ENCODE peak calls at places on chromosomes 1 and 21, in ten cellular contexts. One of them, this sample, is unnamed.

GRCh38 chr1:241615043-241615974 is 24.9 kb downstream of the CHML start:
- ATAC-seq in IMR-90: no peak
- ATAC-seq in HepG2: peak
- ATAC-seq in upper lobe of left lung: no peak
- ATAC-seq in body of pancreas: peak
- ATAC-seq in gastrocnemius medialis: no peak
- ATAC-seq in K562: no peak
- ATAC-seq in A549: peak
- ATAC-seq in heart left ventricle: no peak
- ATAC-seq in HCT116: no peak
- ATAC-seq in this sample: no peak

GRCh38 chr21:42360317-42360716 is 6.0 kb downstream of the TFF1 start:
- ATAC-seq in body of pancreas: no peak
- ATAC-seq in K562: peak
- ATAC-seq in A549: no peak
- ATAC-seq in IMR-90: no peak
- ATAC-seq in HepG2: no peak
- ATAC-seq in upper lobe of left lung: no peak
- ATAC-seq in HCT116: peak
- ATAC-seq in heart left ventricle: no peak
- ATAC-seq in gastrocnemius medialis: no peak
- ATAC-seq in this sample: no peak

GRCh38 chr21:26659181-26659580 is 86.1 kb upstream of the CYYR1 start:
- ATAC-seq in HCT116: no peak
- ATAC-seq in K562: no peak
- ATAC-seq in heart left ventricle: no peak
- ATAC-seq in gastrocnemius medialis: no peak
- ATAC-seq in IMR-90: no peak
- ATAC-seq in A549: no peak
- ATAC-seq in HepG2: no peak
- ATAC-seq in body of pancreas: no peak
- ATAC-seq in upper lobe of left lung: no peak
- ATAC-seq in this sample: no peak

GRCh38 chr1:160413716-160414115 is 13.4 kb downstream of the VANGL2 start:
- ATAC-seq in upper lobe of left lung: no peak
- ATAC-seq in heart left ventricle: no peak
- ATAC-seq in IMR-90: no peak
- ATAC-seq in A549: no peak
- ATAC-seq in body of pancreas: no peak
- ATAC-seq in HCT116: no peak
- ATAC-seq in gastrocnemius medialis: no peak
- ATAC-seq in K562: peak
- ATAC-seq in HepG2: no peak
- ATAC-seq in this sample: no peak

GRCh38 chr1:222622765-222623164 is 4.9 kb downstream of the MIA3 start:
- ATAC-seq in IMR-90: no peak
- ATAC-seq in body of pancreas: no peak
- ATAC-seq in K562: no peak
- ATAC-seq in gastrocnemius medialis: no peak
- ATAC-seq in upper lobe of left lung: no peak
- ATAC-seq in heart left ventricle: no peak
- ATAC-seq in HCT116: no peak
- ATAC-seq in A549: no peak
- ATAC-seq in HepG2: no peak
- ATAC-seq in this sample: no peak

GRCh38 chr1:45953934-45954333 is 150.5 kb downstream of the MAST2 start:
- ATAC-seq in A549: peak
- ATAC-seq in HepG2: no peak
- ATAC-seq in body of pancreas: no peak
- ATAC-seq in IMR-90: peak
- ATAC-seq in gastrocnemius medialis: peak
- ATAC-seq in HCT116: peak
- ATAC-seq in upper lobe of left lung: no peak
- ATAC-seq in heart left ventricle: peak
- ATAC-seq in K562: no peak
- ATAC-seq in this sample: peak

GRCh38 chr21:39137248-39138186 is 45.7 kb downstream of the PSMG1 start:
- ATAC-seq in body of pancreas: no peak
- ATAC-seq in A549: peak
- ATAC-seq in HCT116: no peak
- ATAC-seq in IMR-90: no peak
- ATAC-seq in gastrocnemius medialis: no peak
- ATAC-seq in K562: peak
- ATAC-seq in HepG2: peak
- ATAC-seq in upper lobe of left lung: no peak
- ATAC-seq in heart left ventricle: no peak
- ATAC-seq in this sample: no peak

GRCh38 chr1:167628754-167629515 is 1.1 kb upstream of the RCSD1 start:
- ATAC-seq in upper lobe of left lung: no peak
- ATAC-seq in heart left ventricle: no peak
- ATAC-seq in IMR-90: no peak
- ATAC-seq in gastrocnemius medialis: no peak
- ATAC-seq in K562: no peak
- ATAC-seq in A549: no peak
- ATAC-seq in body of pancreas: no peak
- ATAC-seq in HepG2: no peak
- ATAC-seq in HCT116: no peak
- ATAC-seq in this sample: no peak

DNA sequence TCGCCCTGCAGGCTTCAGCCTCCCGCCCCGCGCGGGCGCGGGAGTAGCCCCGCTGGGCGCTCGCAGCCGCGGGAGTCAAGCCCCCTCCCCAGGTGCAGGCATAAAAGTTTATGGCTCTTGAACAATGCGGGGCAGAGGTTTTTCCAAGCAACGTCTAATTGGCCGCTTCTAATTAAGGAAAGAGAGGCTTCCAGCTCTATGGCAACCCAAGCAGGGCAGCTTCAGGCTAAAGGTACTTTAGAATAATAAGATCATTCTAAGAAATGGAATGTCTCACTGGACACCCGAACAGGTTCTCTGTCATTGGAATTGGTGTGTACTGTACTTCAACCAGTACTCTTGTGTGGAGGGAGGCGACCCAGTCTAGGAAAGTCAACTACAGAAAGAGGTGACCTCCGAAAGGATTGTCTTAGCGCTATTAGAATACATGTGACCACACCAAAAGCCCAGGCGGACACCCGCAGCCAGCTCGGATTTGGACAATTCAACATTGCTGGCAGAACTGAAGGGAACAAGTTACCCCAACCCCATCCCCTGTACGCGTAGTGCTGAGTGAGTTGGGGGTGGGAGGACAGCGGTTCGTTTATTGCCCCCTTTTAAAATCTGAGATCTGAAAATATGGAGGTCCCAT is 12.5 kb downstream of the NR5A2 start:
- ATAC-seq in heart left ventricle: no peak
- ATAC-seq in body of pancreas: no peak
- ATAC-seq in IMR-90: no peak
- ATAC-seq in A549: peak
- ATAC-seq in upper lobe of left lung: no peak
- ATAC-seq in gastrocnemius medialis: no peak
- ATAC-seq in HCT116: peak
- ATAC-seq in K562: no peak
- ATAC-seq in HepG2: no peak
- ATAC-seq in this sample: no peak
- H3K27ac ChIP-seq in heart left ventricle: no peak
- H3K27ac ChIP-seq in body of pancreas: peak
- H3K27ac ChIP-seq in IMR-90: no peak
- H3K27ac ChIP-seq in A549: peak
- H3K27ac ChIP-seq in upper lobe of left lung: no peak
- H3K27ac ChIP-seq in gastrocnemius medialis: no peak
- H3K27ac ChIP-seq in HCT116: no peak
- H3K27ac ChIP-seq in K562: no peak
- H3K27ac ChIP-seq in HepG2: no peak
- H3K27ac ChIP-seq in this sample: peak

GRCh38 chr21:16589499-16589898 is 859.7 kb downstream of the USP25 start:
- ATAC-seq in A549: no peak
- ATAC-seq in IMR-90: no peak
- ATAC-seq in heart left ventricle: no peak
- ATAC-seq in body of pancreas: no peak
- ATAC-seq in HCT116: no peak
- ATAC-seq in K562: no peak
- ATAC-seq in gastrocnemius medialis: no peak
- ATAC-seq in upper lobe of left lung: no peak
- ATAC-seq in HepG2: no peak
- ATAC-seq in this sample: no peak

GRCh38 chr21:16587141-16587570 is 857.4 kb downstream of the USP25 start:
- ATAC-seq in A549: peak
- ATAC-seq in IMR-90: peak
- ATAC-seq in heart left ventricle: peak
- ATAC-seq in body of pancreas: peak
- ATAC-seq in upper lobe of left lung: peak
- ATAC-seq in HCT116: no peak
- ATAC-seq in gastrocnemius medialis: peak
- ATAC-seq in HepG2: peak
- ATAC-seq in K562: no peak
- ATAC-seq in this sample: no peak

GRCh38 chr21:16587671-16588379 is 858.0 kb downstream of the USP25 start:
- ATAC-seq in HepG2: no peak
- ATAC-seq in upper lobe of left lung: no peak
- ATAC-seq in heart left ventricle: peak
- ATAC-seq in body of pancreas: peak
- ATAC-seq in A549: peak
- ATAC-seq in K562: no peak
- ATAC-seq in IMR-90: peak
- ATAC-seq in gastrocnemius medialis: peak
- ATAC-seq in HCT116: no peak
- ATAC-seq in this sample: peak

GRCh38 chr21:16589046-16589445 is 859.3 kb downstream of the USP25 start:
- ATAC-seq in K562: no peak
- ATAC-seq in gastrocnemius medialis: no peak
- ATAC-seq in body of pancreas: no peak
- ATAC-seq in heart left ventricle: no peak
- ATAC-seq in upper lobe of left lung: no peak
- ATAC-seq in A549: no peak
- ATAC-seq in IMR-90: no peak
- ATAC-seq in HCT116: no peak
- ATAC-seq in HepG2: no peak
- ATAC-seq in this sample: no peak

GRCh38 chr21:16588433-16588860 is 858.7 kb downstream of the USP25 start:
- ATAC-seq in IMR-90: peak
- ATAC-seq in HCT116: no peak
- ATAC-seq in HepG2: no peak
- ATAC-seq in heart left ventricle: peak
- ATAC-seq in body of pancreas: peak
- ATAC-seq in K562: no peak
- ATAC-seq in A549: peak
- ATAC-seq in gastrocnemius medialis: peak
- ATAC-seq in upper lobe of left lung: peak
- ATAC-seq in this sample: peak
- TF ChIP-seq POLR2A in IMR-90: no peak
- TF ChIP-seq POLR2A in HCT116: no peak
- TF ChIP-seq POLR2A in HepG2: no peak
- TF ChIP-seq POLR2A in heart left ventricle: no peak
- TF ChIP-seq POLR2A in body of pancreas: no peak
- TF ChIP-seq POLR2A in K562: no peak
- TF ChIP-seq POLR2A in A549: no peak
- TF ChIP-seq POLR2A in gastrocnemius medialis: peak
- TF ChIP-seq POLR2A in upper lobe of left lung: no peak
- TF ChIP-seq POLR2A in this sample: no peak

GRCh38 chr1:235325139-235325538 is 2.8 kb downstream of the ARID4B start:
- ATAC-seq in K562: no peak
- ATAC-seq in IMR-90: no peak
- ATAC-seq in body of pancreas: no peak
- ATAC-seq in heart left ventricle: no peak
- ATAC-seq in HCT116: no peak
- ATAC-seq in gastrocnemius medialis: no peak
- ATAC-seq in HepG2: no peak
- ATAC-seq in upper lobe of left lung: no peak
- ATAC-seq in A549: no peak
- ATAC-seq in this sample: no peak
- H3K4me3 ChIP-seq in K562: peak
- H3K4me3 ChIP-seq in IMR-90: no peak
- H3K4me3 ChIP-seq in body of pancreas: no peak
- H3K4me3 ChIP-seq in heart left ventricle: no peak
- H3K4me3 ChIP-seq in HCT116: no peak
- H3K4me3 ChIP-seq in gastrocnemius medialis: no peak
- H3K4me3 ChIP-seq in HepG2: peak
- H3K4me3 ChIP-seq in upper lobe of left lung: peak
- H3K4me3 ChIP-seq in A549: no peak
- H3K4me3 ChIP-seq in this sample: no peak

GRCh38 chr1:208237241-208237640 is 6.9 kb downstream of the PLXNA2 start:
- ATAC-seq in A549: no peak
- ATAC-seq in K562: no peak
- ATAC-seq in body of pancreas: no peak
- ATAC-seq in IMR-90: no peak
- ATAC-seq in upper lobe of left lung: no peak
- ATAC-seq in gastrocnemius medialis: no peak
- ATAC-seq in HCT116: no peak
- ATAC-seq in HepG2: no peak
- ATAC-seq in heart left ventricle: no peak
- ATAC-seq in this sample: no peak

GRCh38 chr1:208235983-208236761 is 8.0 kb downstream of the PLXNA2 start:
- ATAC-seq in gastrocnemius medialis: peak
- ATAC-seq in heart left ventricle: peak
- ATAC-seq in HepG2: peak
- ATAC-seq in upper lobe of left lung: no peak
- ATAC-seq in IMR-90: peak
- ATAC-seq in HCT116: no peak
- ATAC-seq in body of pancreas: no peak
- ATAC-seq in K562: peak
- ATAC-seq in A549: no peak
- ATAC-seq in this sample: peak

GRCh38 chr1:208234721-208235120 is 9.5 kb downstream of the PLXNA2 start:
- ATAC-seq in upper lobe of left lung: no peak
- ATAC-seq in IMR-90: no peak
- ATAC-seq in heart left ventricle: no peak
- ATAC-seq in body of pancreas: no peak
- ATAC-seq in gastrocnemius medialis: peak
- ATAC-seq in HCT116: no peak
- ATAC-seq in HepG2: peak
- ATAC-seq in A549: no peak
- ATAC-seq in K562: no peak
- ATAC-seq in this sample: no peak

GRCh38 chr1:208233978-208234377 is 10.2 kb downstream of the PLXNA2 start:
- ATAC-seq in upper lobe of left lung: peak
- ATAC-seq in IMR-90: no peak
- ATAC-seq in body of pancreas: no peak
- ATAC-seq in HepG2: peak
- ATAC-seq in K562: no peak
- ATAC-seq in HCT116: no peak
- ATAC-seq in A549: no peak
- ATAC-seq in gastrocnemius medialis: no peak
- ATAC-seq in heart left ventricle: no peak
- ATAC-seq in this sample: no peak

DNA sequence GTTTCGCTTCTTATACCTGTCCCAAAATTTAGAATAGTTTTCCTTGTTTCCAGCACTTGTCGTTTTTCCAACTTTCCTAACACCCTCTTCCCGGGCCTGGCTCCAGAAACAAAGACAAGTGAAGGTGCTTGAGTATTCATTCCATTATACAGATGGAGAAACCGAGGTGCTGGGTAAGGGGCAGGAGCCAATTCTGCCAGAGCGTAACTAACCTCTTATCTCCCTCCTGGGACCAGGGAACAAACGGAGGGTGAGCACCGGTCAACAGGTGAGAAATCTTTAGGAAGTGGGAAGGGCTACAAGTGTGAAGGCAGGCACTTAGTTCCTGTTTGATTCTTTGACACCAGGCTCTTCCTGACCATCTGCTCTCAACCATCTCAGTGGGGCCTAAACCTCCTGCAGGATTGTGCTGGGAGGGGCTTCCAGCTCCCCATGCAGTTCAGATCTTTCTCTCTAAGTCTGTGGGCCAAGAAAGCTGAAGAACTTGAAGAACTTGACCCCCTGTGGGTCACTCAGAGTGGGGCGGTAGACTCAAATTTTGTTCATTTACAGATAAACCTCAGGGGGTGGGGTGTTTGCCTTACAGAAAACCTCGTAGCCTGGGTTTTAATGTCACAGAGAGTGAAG is 8.7 kb downstream of the PLXNA2 start:
- ATAC-seq in HepG2: no peak
- ATAC-seq in body of pancreas: no peak
- ATAC-seq in HCT116: no peak
- ATAC-seq in A549: no peak
- ATAC-seq in heart left ventricle: no peak
- ATAC-seq in K562: peak
- ATAC-seq in IMR-90: no peak
- ATAC-seq in upper lobe of left lung: no peak
- ATAC-seq in gastrocnemius medialis: no peak
- ATAC-seq in this sample: no peak
- H3K27ac ChIP-seq in HepG2: peak
- H3K27ac ChIP-seq in body of pancreas: peak
- H3K27ac ChIP-seq in HCT116: no peak
- H3K27ac ChIP-seq in A549: no peak
- H3K27ac ChIP-seq in heart left ventricle: peak
- H3K27ac ChIP-seq in K562: peak
- H3K27ac ChIP-seq in IMR-90: peak
- H3K27ac ChIP-seq in upper lobe of left lung: peak
- H3K27ac ChIP-seq in gastrocnemius medialis: peak
- H3K27ac ChIP-seq in this sample: peak